ENCODE peak calls at places on chromosomes 4 and X, in four cellular contexts. One of them, this sample, is unnamed.

GRCh38 chr4:26930964-26931363 is 70.3 kb downstream of the STIM2 start:
- DNase-seq in foreskin fibroblast: no peak
- DNase-seq in aorta: no peak
- DNase-seq in MM.1S: no peak
- DNase-seq in this sample: no peak

GRCh38 chrX:52422884-52423283 is 54.1 kb downstream of the XAGE2 start:
- DNase-seq in foreskin fibroblast: peak
- DNase-seq in aorta: no peak
- DNase-seq in MM.1S: no peak
- DNase-seq in this sample: no peak

GRCh38 chr4:185826381-185826780 is 14.4 kb upstream of the SORBS2 start:
- DNase-seq in foreskin fibroblast: no peak
- DNase-seq in aorta: no peak
- DNase-seq in MM.1S: no peak
- DNase-seq in this sample: no peak

GRCh38 chr4:83043801-83044407 is 8.9 kb downstream of the COPS4 start:
- DNase-seq in foreskin fibroblast: peak
- DNase-seq in aorta: no peak
- DNase-seq in MM.1S: no peak
- DNase-seq in this sample: no peak

GRCh38 chr4:6773106-6773505 is 9.4 kb upstream of the KIAA0232 start:
- DNase-seq in foreskin fibroblast: no peak
- DNase-seq in aorta: peak
- DNase-seq in MM.1S: no peak
- DNase-seq in this sample: no peak

GRCh38 chrX:119500061-119500800 is 32.0 kb downstream of the SLC25A5 start:
- DNase-seq in foreskin fibroblast: no peak
- DNase-seq in aorta: peak
- DNase-seq in MM.1S: no peak
- DNase-seq in this sample: no peak

GRCh38 chrX:123219916-123220315 is 35.8 kb downstream of the GRIA3 start:
- DNase-seq in foreskin fibroblast: no peak
- DNase-seq in aorta: no peak
- DNase-seq in MM.1S: no peak
- DNase-seq in this sample: peak

GRCh38 chr4:7323872-7324650 is 110.7 kb downstream of the PSAPL1 start:
- DNase-seq in foreskin fibroblast: no peak
- DNase-seq in aorta: peak
- DNase-seq in MM.1S: no peak
- DNase-seq in this sample: no peak

GRCh38 chrX:12349201-12349600 is 210.9 kb downstream of the FRMPD4 start:
- DNase-seq in foreskin fibroblast: no peak
- DNase-seq in aorta: no peak
- DNase-seq in MM.1S: no peak
- DNase-seq in this sample: no peak

GRCh38 chr4:18846313-18846712 is 824.8 kb upstream of the LCORL start:
- DNase-seq in foreskin fibroblast: no peak
- DNase-seq in aorta: no peak
- DNase-seq in MM.1S: no peak
- DNase-seq in this sample: no peak

GRCh38 chr4:151031831-151032605 is 16.9 kb upstream of the LRBA start:
- DNase-seq in foreskin fibroblast: peak
- DNase-seq in aorta: no peak
- DNase-seq in MM.1S: no peak
- DNase-seq in this sample: no peak

This sample was measured in left cardiac atrium.